ENCODE peak calls at places on chromosomes 7 and 10, in eight cellular contexts. D is AG09319, C is fibroblast of pulmonary artery, V is BE2C, H is tibial artery, J is RWPE2, O is body of pancreas, X is dorsolateral prefrontal cortex. Y is an unnamed sample.

GRCh38 chr10:99297033-99297432 is 32.1 kb upstream of the CNNM1 start:
- DNase-seq in H (no peak), C (no peak), X (no peak), O (no peak), V (peak; percentile 10), J (no peak), D (no peak), Y (no peak)

GRCh38 chr7:107614425-107614824 is 34.4 kb downstream of the BCAP29 start:
- DNase-seq in D (no peak), H (no peak), V (no peak), C (peak; percentile 75), O (no peak), J (no peak), X (no peak), Y (no peak)

GRCh38 chr7:26061340-26062239 is 90.4 kb upstream of the NFE2L3 start:
- DNase-seq in H (peak; percentile 59), J (no peak), O (peak; percentile 90), V (peak; percentile 61), C (peak; percentile 50), D (no peak), X (no peak), Y (peak; percentile 51)

GRCh38 chr10:50937230-50937907 is 51.9 kb upstream of the A1CF start:
- DNase-seq in D (no peak), X (no peak), H (no peak), O (peak; percentile 33), C (peak; percentile 68), V (no peak), J (no peak), Y (no peak)

GRCh38 chr10:103578782-103579382 is 85.4 kb downstream of the NEURL1 start:
- DNase-seq in C (no peak), V (no peak), J (no peak), O (peak; percentile 82), X (no peak), D (no peak), H (no peak), Y (no peak)

GRCh38 chr7:34757570-34758110 is 99.6 kb downstream of the NPSR1 start:
- DNase-seq in V (no peak), X (no peak), O (no peak), J (no peak), D (no peak), H (no peak), C (no peak), Y (no peak)

GRCh38 chr7:22262538-22262937 is 94.4 kb downstream of the RAPGEF5 start:
- DNase-seq in V (no peak), J (no peak), D (no peak), C (no peak), H (no peak), O (no peak), X (no peak), Y (no peak)

GRCh38 chr7:38105874-38106483 is 72.1 kb upstream of the STARD3NL start:
- DNase-seq in D (no peak), X (no peak), H (no peak), J (no peak), V (peak; percentile 12), C (peak; percentile 70), O (peak; percentile 18), Y (no peak)

GRCh38 chr7:23373151-23374004 is 74.2 kb downstream of the MALSU1 start:
- DNase-seq in V (no peak), J (no peak), D (no peak), C (peak; percentile 47), O (no peak), X (no peak), H (no peak), Y (peak; percentile 28)

GRCh38 chr7:11795231-11795630 is 36.8 kb downstream of the THSD7A start:
- DNase-seq in J (no peak), O (no peak), X (no peak), C (no peak), V (no peak), H (no peak), D (no peak), Y (no peak)

GRCh38 chr10:17431871-17432311 is 22.5 kb downstream of the ST8SIA6 start:
- DNase-seq in J (no peak), H (no peak), V (no peak), C (peak; percentile 11), X (no peak), O (no peak), D (no peak), Y (no peak)

GRCh38 chr7:25726682-25727357 is 425.2 kb upstream of the NFE2L3 start:
- DNase-seq in V (no peak), D (no peak), C (no peak), O (no peak), H (no peak), X (no peak), J (no peak), Y (no peak)

GRCh38 chr10:33735463-33735862 is 401.0 kb upstream of the NRP1 start:
- DNase-seq in C (peak; percentile 25), V (no peak), H (no peak), X (no peak), J (no peak), D (peak; percentile 1), O (no peak), Y (no peak)

GRCh38 chr7:27933691-27934565 is 194.0 kb downstream of the TAX1BP1 start:
- DNase-seq in D (peak; percentile 51), O (no peak), J (no peak), V (no peak), X (no peak), C (no peak), H (no peak), Y (no peak)

GRCh38 chr10:19816420-19817250 is at the start of gene PLXDC2:
- DNase-seq in D (no peak), V (peak; percentile 40), H (peak; percentile 58), O (peak; percentile 43), C (peak; percentile 59), X (peak; percentile 43), J (peak; percentile 57), Y (no peak)

GRCh38 chr7:149825567-149826343 is 12.4 kb upstream of the ZNF862 start:
- DNase-seq in O (no peak), D (no peak), C (no peak), H (no peak), V (no peak), J (peak; percentile 53), X (no peak), Y (no peak)

GRCh38 chr7:99631311-99632109 is 14.8 kb downstream of the ZSCAN25 start:
- DNase-seq in V (no peak), H (no peak), O (peak; percentile 69), C (peak; percentile 8), X (no peak), J (no peak), D (no peak), Y (no peak)
- TF ChIP-seq CTCF in V (peak; percentile 9), H (no peak), O (peak; percentile 57), C (no peak), X (peak; percentile 37), J (peak; percentile 59), D (no peak), Y (no peak)

GRCh38 chr7:30285067-30285530 is 702 bp downstream of the ZNRF2 start:
- DNase-seq in C (peak; percentile 31), J (no peak), V (peak; percentile 46), H (peak; percentile 22), D (no peak), O (peak; percentile 49), X (no peak), Y (no peak)
- TF ChIP-seq CTCF in C (no peak), J (peak; percentile 36), V (no peak), H (no peak), D (no peak), O (no peak), X (no peak), Y (no peak)

GRCh38 chr10:35035641-35036040 is 54.5 kb downstream of the CUL2 start:
- DNase-seq in C (peak; percentile 30), D (no peak), J (no peak), X (no peak), O (no peak), V (no peak), H (no peak), Y (no peak)

GRCh38 chr10:35040761-35041501 is 49.2 kb downstream of the CUL2 start:
- DNase-seq in J (no peak), V (no peak), C (peak; percentile 74), X (no peak), H (no peak), O (no peak), D (no peak), Y (no peak)

GRCh38 chr10:35042783-35043182 is 47.4 kb downstream of the CUL2 start:
- DNase-seq in D (no peak), H (no peak), J (no peak), V (no peak), O (no peak), C (no peak), X (no peak), Y (no peak)

GRCh38 chr10:35041502-35041879 is 48.6 kb downstream of the CUL2 start:
- DNase-seq in J (no peak), H (no peak), O (no peak), D (no peak), V (no peak), C (no peak), X (no peak), Y (no peak)

GRCh38 chr10:35037104-35037503 is 53.0 kb downstream of the CUL2 start:
- DNase-seq in O (no peak), J (no peak), C (no peak), V (no peak), H (no peak), D (no peak), X (no peak), Y (no peak)
- TF ChIP-seq CTCF in O (no peak), J (no peak), C (no peak), V (no peak), H (no peak), D (no peak), X (no peak), Y (no peak)

GRCh38 chr10:133309720-133310398 is 1.1 kb downstream of the ZNF511 start:
- DNase-seq in V (no peak), H (no peak), J (no peak), X (no peak), O (peak; percentile 63), C (no peak), D (no peak), Y (no peak)

GRCh38 chr10:133307776-133308430 is 769 bp downstream of the TUBGCP2 start:
- DNase-seq in J (no peak), D (no peak), C (peak; percentile 73), X (no peak), V (peak; percentile 78), O (peak; percentile 94), H (peak; percentile 52), Y (peak; percentile 65)

GRCh38 chr10:133306941-133307379 is 1.7 kb downstream of the TUBGCP2 start:
- DNase-seq in O (no peak), X (no peak), C (no peak), D (no peak), J (no peak), H (no peak), V (no peak), Y (no peak)

GRCh38 chr10:133309111-133309719 is 501 bp downstream of the ZNF511 start:
- DNase-seq in O (peak; percentile 95), X (peak; percentile 75), J (peak; percentile 87), V (peak; percentile 94), D (peak; percentile 74), H (peak; percentile 84), C (peak; percentile 94), Y (peak; percentile 94)

DNA sequence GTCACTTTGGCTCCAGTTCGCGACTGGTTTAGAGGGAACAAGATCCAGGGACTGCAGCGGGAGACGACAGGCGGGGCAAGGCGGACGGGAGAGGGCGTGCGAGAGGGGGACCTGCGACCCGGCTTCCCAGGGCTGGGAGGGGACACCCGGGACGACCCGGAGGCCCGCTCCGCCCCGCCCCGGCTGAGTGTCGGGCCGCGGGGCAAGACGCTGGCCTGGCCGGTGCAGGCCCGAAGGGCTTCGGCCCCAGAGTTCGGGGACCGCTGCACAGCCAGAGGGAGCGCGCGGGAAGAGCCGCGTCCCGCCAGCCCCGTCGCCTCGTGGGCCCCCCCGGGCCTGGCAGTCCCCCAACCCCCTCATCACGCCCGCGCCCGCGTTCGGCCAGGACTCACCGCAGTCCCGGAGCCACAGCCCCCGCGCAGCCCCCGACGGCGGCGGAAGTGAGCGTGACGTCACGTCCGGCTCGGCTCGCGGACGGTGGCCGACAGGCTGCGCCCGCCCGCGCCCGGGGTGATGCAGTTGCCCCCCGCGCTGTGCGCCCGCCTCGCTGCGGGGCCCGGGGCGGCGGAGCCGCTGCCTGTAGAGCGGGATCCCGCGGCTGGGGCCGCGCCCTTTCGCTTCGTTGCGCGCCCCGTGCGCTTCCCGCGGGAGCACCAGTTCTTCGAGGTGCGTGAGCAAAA is at the start of the genes TUBGCP2 and ZNF511:
- DNase-seq in J (no peak), D (peak; percentile 57), O (peak; percentile 84), C (peak; percentile 86), X (peak; percentile 85), H (peak; percentile 79), V (peak; percentile 85), Y (peak; percentile 95)
- TF ChIP-seq CTCF in J (no peak), D (peak; percentile 17), O (no peak), C (no peak), X (peak; percentile 3), H (no peak), V (peak; percentile 10), Y (no peak)